ENCODE peak calls at places on chromosomes 13 and 19, in ten cellular contexts. J is heart right ventricle, H is Peyer's patch, V is ovary, D is GM23338, P is IMR-90, U is thoracic aorta, F is Panc1, G is hepatocyte, A is body of pancreas. Y is an unnamed sample.

GRCh38 chr13:51444922-51445321 is 7.9 kb downstream of the INTS6 start:
- DNase-seq in J (no peak), H (no peak), V (no peak), D (peak; percentile 52), P (peak; percentile 68), U (no peak), F (no peak), G (no peak), A (no peak), Y (no peak)

GRCh38 chr19:49818691-49819331 is 722 bp downstream of the MED25 start:
- DNase-seq in J (no peak), H (no peak), V (no peak), D (no peak), P (no peak), U (no peak), F (no peak), G (peak; percentile 67), A (no peak), Y (no peak)

GRCh38 chr13:52751196-52751595 is 11.6 kb upstream of the CNMD start:
- DNase-seq in J (no peak), H (no peak), V (no peak), D (no peak), P (no peak), U (no peak), F (no peak), G (no peak), A (no peak), Y (no peak)

GRCh38 chr13:21913010-21913409 is 242.1 kb downstream of the FGF9 start:
- DNase-seq in J (no peak), H (no peak), V (no peak), D (peak; percentile 88), P (peak; percentile 19), U (no peak), F (no peak), G (no peak), A (no peak), Y (no peak)

GRCh38 chr19:45152504-45153338 is 8.1 kb downstream of the NKPD1 start:
- DNase-seq in J (peak; percentile 42), H (peak; percentile 63), V (peak; percentile 75), D (peak; percentile 87), P (peak; percentile 40), U (no peak), F (no peak), G (peak; percentile 45), A (peak; percentile 54), Y (peak; percentile 23)

GRCh38 chr13:108272333-108272732 is 2.8 kb downstream of the TNFSF13B start:
- DNase-seq in J (no peak), H (no peak), V (no peak), D (no peak), P (peak; percentile 31), U (no peak), F (no peak), G (no peak), A (no peak), Y (no peak)

GRCh38 chr13:47846886-47847285 is 154.2 kb downstream of the SUCLA2 start:
- DNase-seq in J (no peak), H (no peak), V (no peak), D (no peak), P (no peak), U (no peak), F (no peak), G (no peak), A (no peak), Y (no peak)

GRCh38 chr19:27752530-27753184 is 1460.3 kb downstream of the UQCRFS1 start:
- DNase-seq in J (no peak), H (no peak), V (no peak), D (no peak), P (no peak), U (no peak), F (no peak), G (no peak), A (no peak), Y (no peak)

GRCh38 chr19:14443632-14444216 is 10.6 kb downstream of the PKN1 start:
- DNase-seq in J (no peak), H (no peak), V (no peak), D (no peak), P (no peak), U (no peak), F (no peak), G (no peak), A (no peak), Y (no peak)

GRCh38 chr13:94114166-94114565 is 365.3 kb downstream of the DCT start:
- DNase-seq in J (no peak), H (no peak), V (no peak), D (no peak), P (no peak), U (no peak), F (no peak), G (no peak), A (no peak), Y (no peak)

GRCh38 chr13:95573226-95573625 is 20.7 kb downstream of the CLDN10 start:
- DNase-seq in J (no peak), H (no peak), V (no peak), D (no peak), P (peak; percentile 11), U (no peak), F (no peak), G (no peak), A (no peak), Y (no peak)

GRCh38 chr13:91797567-91797966 is 399.1 kb downstream of the GPC5 start:
- DNase-seq in J (no peak), H (no peak), V (no peak), D (no peak), P (no peak), U (no peak), F (no peak), G (no peak), A (no peak), Y (no peak)

GRCh38 chr13:44899967-44900366 is 89.3 kb downstream of the NUFIP1 start:
- DNase-seq in J (no peak), H (no peak), V (no peak), D (no peak), P (no peak), U (no peak), F (no peak), G (no peak), A (no peak), Y (no peak)

GRCh38 chr13:44437356-44438233 is 64.0 kb downstream of the SERP2 start:
- DNase-seq in J (no peak), H (no peak), V (no peak), D (peak; percentile 78), P (peak; percentile 63), U (no peak), F (no peak), G (no peak), A (no peak), Y (no peak)

GRCh38 chr13:113369189-113369588 is 5.3 kb upstream of the GRTP1 start:
- DNase-seq in J (no peak), H (no peak), V (no peak), D (no peak), P (no peak), U (no peak), F (no peak), G (no peak), A (no peak), Y (no peak)

GRCh38 chr13:113367771-113368170 is 3.8 kb upstream of the GRTP1 start:
- DNase-seq in J (no peak), H (no peak), V (no peak), D (no peak), P (no peak), U (no peak), F (no peak), G (no peak), A (no peak), Y (no peak)

GRCh38 chr13:113371061-113371460 is 7.1 kb upstream of the GRTP1 start:
- DNase-seq in J (no peak), H (no peak), V (no peak), D (no peak), P (no peak), U (no peak), F (no peak), G (no peak), A (no peak), Y (no peak)

GRCh38 chr13:113367020-113367560 is 3.2 kb upstream of the GRTP1 start:
- DNase-seq in J (no peak), H (no peak), V (no peak), D (no peak), P (no peak), U (no peak), F (no peak), G (no peak), A (no peak), Y (no peak)

GRCh38 chr13:113369881-113370280 is 6.0 kb upstream of the GRTP1 start:
- DNase-seq in J (no peak), H (no peak), V (no peak), D (no peak), P (no peak), U (no peak), F (no peak), G (no peak), A (no peak), Y (no peak)
- H3K4me1 ChIP-seq in J (no peaks in the 10 kb centered on the region), H (no peaks in the 10 kb centered on the region), V (peaks cover 8% of the 10 kb centered on the region), D (peaks cover 9% of the 10 kb centered on the region), P (no peaks in the 10 kb centered on the region), U (no peaks in the 10 kb centered on the region), F (no peaks in the 10 kb centered on the region), G (no peaks in the 10 kb centered on the region), A (peaks cover under 1% of the 10 kb centered on the region), Y (no peaks in the 10 kb centered on the region)

GRCh38 chr13:75803982-75804381 is 167.9 kb downstream of the LMO7 start:
- DNase-seq in J (peak; percentile 32), H (no peak), V (no peak), D (peak; percentile 15), P (no peak), U (no peak), F (no peak), G (no peak), A (no peak), Y (no peak)
- H3K4me1 ChIP-seq in J (peaks cover 32% of the 10 kb centered on the region), H (no peaks in the 10 kb centered on the region), V (no peaks in the 10 kb centered on the region), D (peaks cover 53% of the 10 kb centered on the region), P (peaks cover 10% of the 10 kb centered on the region), U (peaks cover 4% of the 10 kb centered on the region), F (no peaks in the 10 kb centered on the region), G (no peaks in the 10 kb centered on the region), A (peaks cover 12% of the 10 kb centered on the region), Y (peaks cover 13% of the 10 kb centered on the region)

GRCh38 chr19:35214766-35215422 is 13.6 kb downstream of the FAM187B start:
- DNase-seq in J (no peak), H (no peak), V (no peak), D (no peak), P (no peak), U (no peak), F (no peak), G (no peak), A (no peak), Y (no peak)
- H3K4me1 ChIP-seq in J (peaks cover 42% of the 10 kb centered on the region), H (peaks cover 32% of the 10 kb centered on the region), V (peaks cover 8% of the 10 kb centered on the region), D (no peaks in the 10 kb centered on the region), P (no peaks in the 10 kb centered on the region), U (peaks cover 8% of the 10 kb centered on the region), F (peaks cover 6% of the 10 kb centered on the region), G (peaks cover 8% of the 10 kb centered on the region), A (peaks cover 19% of the 10 kb centered on the region), Y (peaks cover 12% of the 10 kb centered on the region)

DNA sequence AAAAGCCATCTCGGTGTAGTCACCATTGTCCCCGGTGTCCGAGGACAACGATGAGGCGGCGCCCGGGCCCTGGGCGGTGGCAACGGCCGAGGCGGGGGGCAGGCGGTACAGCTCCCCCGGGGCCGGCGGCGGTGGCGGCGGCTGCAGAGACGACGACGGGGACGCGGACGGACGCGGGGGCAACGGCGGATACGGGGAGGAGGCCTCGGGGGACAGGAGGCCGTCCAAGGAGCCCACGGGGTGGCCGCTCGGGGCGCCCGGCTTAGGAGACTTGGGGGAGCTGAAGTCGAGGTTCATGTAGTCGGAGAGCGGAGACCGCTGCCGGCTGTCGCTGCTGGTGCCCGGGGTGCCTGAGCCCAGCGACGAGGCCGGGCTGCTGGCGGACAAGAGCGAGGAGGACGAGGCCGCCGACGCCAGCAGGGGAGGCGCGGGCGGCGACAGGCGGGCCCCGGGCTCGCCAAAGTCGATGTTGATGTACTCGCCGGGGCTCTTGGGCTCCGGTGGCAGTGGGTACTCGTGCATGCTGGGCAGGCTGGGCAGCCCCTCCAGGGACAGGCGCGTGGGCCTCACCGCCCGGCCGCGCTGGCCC is 3.5 kb downstream of the IRS2 start:
- DNase-seq in J (no peak), H (no peak), V (no peak), D (no peak), P (no peak), U (no peak), F (no peak), G (no peak), A (no peak), Y (no peak)
- H3K4me1 ChIP-seq in J (peaks cover 65% of the 10 kb centered on the region), H (peaks cover 5% of the 10 kb centered on the region), V (peaks cover 24% of the 10 kb centered on the region), D (peaks cover 37% of the 10 kb centered on the region), P (peaks cover 17% of the 10 kb centered on the region), U (peaks cover 28% of the 10 kb centered on the region), F (peaks cover 11% of the 10 kb centered on the region), G (peaks cover 21% of the 10 kb centered on the region), A (peaks cover 71% of the 10 kb centered on the region), Y (peaks cover 38% of the 10 kb centered on the region)